ENCODE peak calls at places on chromosome 18, in eight cellular contexts. U, O, T, E, M, W, Z and Q are unnamed samples.

GRCh38 chr18:67478249-67478648 is 38.3 kb downstream of the DSEL start:
- DNase-seq in U (no peak), O (peak; percentile 33), T (no peak), E (no peak), M (no peak), W (no peak), Z (no peak), Q (no peak)

GRCh38 chr18:36412778-36413177 is 115.3 kb downstream of the FHOD3 start:
- DNase-seq in U (no peak), O (no peak), T (no peak), E (no peak), M (no peak), W (peak; percentile 38), Z (no peak), Q (no peak)

GRCh38 chr18:50424877-50425690 is 50.2 kb downstream of the SKA1 start:
- DNase-seq in U (no peak), O (peak; percentile 83), T (no peak), E (no peak), M (no peak), W (peak; percentile 81), Z (no peak), Q (peak; percentile 26)

GRCh38 chr18:9918016-9918680 is 4.3 kb downstream of the VAPA start:
- DNase-seq in U (no peak), O (no peak), T (no peak), E (peak; percentile 43), M (peak; percentile 57), W (no peak), Z (no peak), Q (no peak)

GRCh38 chr18:50038448-50038847 is 156.5 kb downstream of the MYO5B start:
- DNase-seq in U (no peak), O (no peak), T (no peak), E (no peak), M (no peak), W (no peak), Z (no peak), Q (no peak)

GRCh38 chr18:55324166-55324565 is 263.8 kb downstream of the TCF4 start:
- DNase-seq in U (no peak), O (no peak), T (no peak), E (no peak), M (no peak), W (no peak), Z (no peak), Q (no peak)

GRCh38 chr18:13376298-13376840 is 157.8 kb downstream of the LDLRAD4 start:
- DNase-seq in U (no peak), O (no peak), T (peak; percentile 50), E (no peak), M (no peak), W (no peak), Z (peak; percentile 51), Q (no peak)

GRCh38 chr18:9488535-9488934 is 13.2 kb downstream of the RALBP1 start:
- DNase-seq in U (no peak), O (no peak), T (no peak), E (no peak), M (no peak), W (no peak), Z (no peak), Q (no peak)

GRCh38 chr18:74728586-74728985 is 130.9 kb downstream of the ZNF407 start:
- DNase-seq in U (no peak), O (no peak), T (no peak), E (no peak), M (no peak), W (peak; percentile 9), Z (no peak), Q (no peak)

GRCh38 chr18:32238635-32239268 is 48.9 kb downstream of the MEP1B start:
- DNase-seq in U (no peak), O (no peak), T (no peak), E (no peak), M (no peak), W (no peak), Z (no peak), Q (no peak)

GRCh38 chr18:61502472-61502871 is 169.2 kb downstream of the CDH20 start:
- DNase-seq in U (no peak), O (peak; percentile 74), T (no peak), E (no peak), M (peak; percentile 44), W (peak; percentile 77), Z (no peak), Q (peak; percentile 1)
- H3K27ac ChIP-seq in U (no peak overlapping the region), O (no peak overlapping the region), T (no peak overlapping the region), E (no peak overlapping the region), M (no peak overlapping the region), W (no peak overlapping the region), Z (no peak overlapping the region), Q (no peak overlapping the region)

DNA sequence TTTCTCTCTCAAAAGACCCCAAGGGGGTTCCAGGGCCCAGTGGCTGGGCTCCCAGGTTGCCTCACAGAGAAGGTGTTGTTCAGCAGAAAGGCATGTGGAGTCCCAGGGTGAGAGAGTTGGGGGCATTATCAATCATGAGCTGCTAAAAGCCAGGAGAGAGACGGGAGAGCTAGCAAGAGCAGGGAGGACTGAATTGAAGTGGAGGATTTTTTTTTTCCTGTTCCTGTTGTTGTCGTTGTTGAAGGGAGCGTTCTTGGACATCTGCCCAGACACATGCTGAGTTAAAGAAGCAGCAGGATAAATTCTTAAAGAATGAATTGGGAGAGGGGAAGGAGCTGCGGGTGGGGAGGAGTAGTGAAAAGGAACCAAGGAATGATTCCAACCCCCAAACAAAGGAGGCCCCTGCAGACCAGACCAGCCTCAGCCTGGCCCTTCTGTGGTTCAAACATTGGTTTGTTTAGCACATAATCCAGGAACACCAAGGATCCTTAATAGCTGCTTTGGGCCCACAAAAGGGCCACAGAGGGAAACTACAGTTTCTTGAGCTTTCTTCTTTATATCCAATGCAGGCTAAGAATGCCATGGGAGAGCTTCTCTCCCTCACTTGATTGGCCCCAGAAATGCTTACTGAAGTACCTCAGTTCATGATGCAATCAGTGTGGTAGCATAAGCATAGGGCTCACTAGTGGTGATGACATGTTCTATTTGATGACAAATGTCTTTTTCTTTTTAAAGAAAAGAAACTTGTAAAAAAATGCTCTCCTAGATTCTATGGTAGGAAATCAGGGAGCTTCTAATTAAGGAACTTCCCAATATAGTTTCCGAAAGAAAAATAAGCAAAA is 146.0 kb downstream of the SETBP1 start:
- DNase-seq in U (no peak), O (peak; percentile 96), T (no peak), E (peak; percentile 74), M (peak; percentile 16), W (peak; percentile 75), Z (no peak), Q (peak; percentile 54)
- H3K27ac ChIP-seq in U (no peak overlapping the region), O (peak overlapping the region; percentile 62), T (no peak overlapping the region), E (peak overlapping the region; percentile 71), M (peak overlapping the region; percentile 71), W (peak overlapping the region; percentile 48), Z (peak overlapping the region; percentile 65), Q (peak overlapping the region; percentile 67)

GRCh38 chr18:78682716-78683115 is 296.9 kb upstream of the SALL3 start:
- DNase-seq in U (no peak), O (no peak), T (no peak), E (no peak), M (no peak), W (no peak), Z (no peak), Q (no peak)
- H3K27ac ChIP-seq in U (no peak overlapping the region), O (no peak overlapping the region), T (no peak overlapping the region), E (no peak overlapping the region), M (no peak overlapping the region), W (no peak overlapping the region), Z (no peak overlapping the region), Q (no peak overlapping the region)

DNA sequence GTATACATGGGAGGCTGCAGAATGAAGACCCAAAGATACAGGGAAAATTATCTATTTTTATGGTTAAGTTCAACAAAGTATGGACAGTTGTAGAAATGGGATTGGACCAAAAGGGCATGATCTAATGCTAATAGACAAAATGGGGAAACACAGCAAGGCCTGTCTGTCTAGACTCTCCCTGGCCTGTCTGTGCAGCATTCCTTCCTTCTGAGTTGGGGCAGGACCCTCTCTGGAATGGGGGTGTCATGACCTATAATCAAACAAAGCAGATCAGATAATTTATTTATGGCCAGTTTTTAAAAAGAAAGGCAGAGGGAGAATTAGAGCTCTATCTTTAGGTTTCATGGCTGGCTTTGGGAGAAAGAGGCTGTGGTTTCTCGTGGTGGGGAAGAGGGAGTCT is 104.4 kb downstream of the CTIF start:
- DNase-seq in U (no peak), O (no peak), T (no peak), E (no peak), M (no peak), W (no peak), Z (no peak), Q (no peak)
- H3K27ac ChIP-seq in U (no peak overlapping the region), O (no peak overlapping the region), T (no peak overlapping the region), E (no peak overlapping the region), M (no peak overlapping the region), W (no peak overlapping the region), Z (no peak overlapping the region), Q (no peak overlapping the region)

DNA sequence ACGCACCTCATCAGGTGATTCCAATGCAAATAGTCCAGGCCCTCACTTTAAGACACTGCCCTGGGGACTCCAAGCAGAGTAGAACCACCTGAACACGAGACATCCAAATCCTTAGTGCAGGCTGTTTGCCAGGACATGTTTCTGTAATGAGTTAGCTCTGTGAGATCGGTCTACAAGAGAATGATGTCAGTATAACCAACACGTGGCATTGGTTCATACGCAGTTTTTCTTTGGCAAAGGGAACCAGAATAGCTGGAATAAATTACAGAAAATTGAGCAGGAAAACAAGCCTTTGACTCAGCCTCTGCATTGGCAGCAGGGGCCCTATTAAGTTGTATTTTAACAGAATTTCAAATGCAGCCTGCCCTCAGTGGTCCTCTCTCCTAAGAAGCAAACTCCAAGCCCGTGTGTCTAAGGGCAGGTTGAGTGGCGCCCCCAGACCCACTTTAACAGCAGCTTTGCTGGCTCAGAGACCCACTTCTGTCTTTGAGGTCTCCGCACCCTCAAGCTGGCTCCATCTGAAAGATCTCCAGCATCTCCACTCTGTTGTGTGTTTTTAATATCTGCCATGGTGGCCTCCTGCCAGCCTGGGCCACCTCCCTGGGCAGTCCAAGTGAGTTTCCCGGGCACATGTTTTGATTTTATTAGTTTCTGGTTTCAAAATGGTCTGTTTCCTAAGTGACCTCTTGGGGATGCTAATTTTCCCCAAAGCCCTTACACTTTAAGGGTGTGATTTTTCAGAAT is 61.3 kb downstream of the ALPK2 start:
- DNase-seq in U (no peak), O (peak; percentile 98), T (no peak), E (no peak), M (peak; percentile 42), W (no peak), Z (no peak), Q (peak; percentile 96)
- H3K27ac ChIP-seq in U (no peak overlapping the region), O (peak overlapping the region; percentile 82), T (no peak overlapping the region), E (no peak overlapping the region), M (peak overlapping the region; percentile 77), W (peak overlapping the region; percentile 38), Z (no peak overlapping the region), Q (peak overlapping the region; percentile 82)

GRCh38 chr18:79405019-79405780 is 9.5 kb downstream of the NFATC1 start:
- DNase-seq in U (no peak), O (no peak), T (no peak), E (no peak), M (no peak), W (no peak), Z (peak; percentile 72), Q (no peak)
- H3K27ac ChIP-seq in U (peak overlapping the region; percentile 92), O (no peak overlapping the region), T (peak overlapping the region; percentile 86), E (no peak overlapping the region), M (peak overlapping the region; percentile 71), W (no peak overlapping the region), Z (peak overlapping the region; percentile 72), Q (no peak overlapping the region)